ENCODE peak calls at places on chromosome X, in eight cellular contexts. P is fibroblast of the aortic adventitia, E is cardiac muscle cell, K is thoracic aorta, J is epithelial cell of esophagus, I is upper lobe of left lung, O is GM23338, C is endothelial cell. N is an unnamed sample.

GRCh38 chrX:48466696-48467095 is 3.4 kb downstream of the SLC38A5 start:
- DNase-seq in P (no peak), E (no peak), K (no peak), J (no peak), I (peak), O (peak), C (no peak), N (no peak)

GRCh38 chrX:25178555-25178954 is 162.8 kb upstream of the ARX start:
- DNase-seq in P (no peak), E (no peak), K (no peak), J (no peak), I (no peak), O (peak), C (no peak), N (no peak)

GRCh38 chrX:154298312-154298711 is 2.7 kb downstream of the TKTL1 start:
- DNase-seq in P (no peak), E (no peak), K (no peak), J (peak), I (no peak), O (no peak), C (no peak), N (no peak)

GRCh38 chrX:87167841-87168240 is 349.8 kb upstream of the KLHL4 start:
- DNase-seq in P (no peak), E (no peak), K (no peak), J (no peak), I (no peak), O (peak), C (no peak), N (no peak)

GRCh38 chrX:109886122-109886761 is 116.7 kb upstream of the TMEM164 start:
- DNase-seq in P (peak), E (peak), K (no peak), J (peak), I (no peak), O (peak), C (peak), N (no peak)

GRCh38 chrX:47168495-47169073 is 23.6 kb downstream of the RBM10 start:
- DNase-seq in P (no peak), E (no peak), K (no peak), J (no peak), I (no peak), O (no peak), C (no peak), N (no peak)

GRCh38 chrX:105634180-105634579 is 188.2 kb upstream of the NRK start:
- DNase-seq in P (no peak), E (no peak), K (no peak), J (no peak), I (no peak), O (peak), C (no peak), N (no peak)

GRCh38 chrX:105975382-105975781 is 63.1 kb downstream of the SERPINA7 start:
- DNase-seq in P (peak), E (peak), K (no peak), J (peak), I (no peak), O (peak), C (no peak), N (no peak)

GRCh38 chrX:25083661-25084060 is 67.9 kb upstream of the ARX start:
- DNase-seq in P (no peak), E (no peak), K (no peak), J (peak), I (no peak), O (no peak), C (no peak), N (no peak)

GRCh38 chrX:116246261-116246660 is 75.7 kb downstream of the AGTR2 start:
- DNase-seq in P (peak), E (peak), K (no peak), J (peak), I (no peak), O (no peak), C (no peak), N (no peak)

GRCh38 chrX:129678176-129678880 is 23.6 kb upstream of the APLN start:
- DNase-seq in P (no peak), E (no peak), K (no peak), J (no peak), I (peak), O (peak), C (no peak), N (no peak)

GRCh38 chrX:73262991-73263390 is 48.3 kb upstream of the NAP1L2 start:
- DNase-seq in P (peak), E (no peak), K (no peak), J (peak), I (no peak), O (peak), C (no peak), N (no peak)
- TF ChIP-seq CTCF in P (peak), E (no peak), K (no peak), J (peak), I (no peak), O (peak), C (no peak), N (no peak)

GRCh38 chrX:150765782-150766350 is 72.7 kb downstream of the MTMR1 start:
- DNase-seq in P (no peak), E (no peak), K (no peak), J (no peak), I (no peak), O (peak), C (no peak), N (no peak)
- TF ChIP-seq CTCF in P (no peak), E (no peak), K (no peak), J (no peak), I (no peak), O (no peak), C (no peak), N (no peak)

GRCh38 chrX:11728556-11728955 is 29.5 kb upstream of the MSL3 start:
- DNase-seq in P (no peak), E (no peak), K (no peak), J (no peak), I (no peak), O (no peak), C (no peak), N (no peak)
- TF ChIP-seq CTCF in P (no peak), E (no peak), K (no peak), J (no peak), I (no peak), O (no peak), C (no peak), N (no peak)

GRCh38 chrX:135740683-135741149 is 27.3 kb downstream of the CT45A3 start:
- DNase-seq in P (no peak), E (peak), K (no peak), J (no peak), I (peak), O (peak), C (peak), N (no peak)
- TF ChIP-seq CTCF in P (no peak), E (peak), K (no peak), J (no peak), I (no peak), O (peak), C (peak), N (no peak)

N was measured in mesothelial cell of epicardium.